ENCODE peak calls at places on chromosomes 7 and 10, in ten cellular contexts. I is HepG2, C is adrenal gland, R is heart left ventricle, N is transverse colon, H is body of pancreas, S is A549, G is HCT116, Z is IMR-90, U is ovary. B is an unnamed sample.

GRCh38 chr10:70296406-70296899 is 12.6 kb upstream of the NPFFR1 start:
- DNase-seq in I (no peak), C (peak; percentile 95), R (peak; percentile 92), N (peak; percentile 66), H (peak; percentile 95), S (peak; percentile 45), G (peak; percentile 44), Z (peak; percentile 89), U (peak; percentile 90), B (peak; percentile 88)

GRCh38 chr10:62844280-62845011 is 28.3 kb upstream of the EGR2 start:
- DNase-seq in I (no peak), C (no peak), R (no peak), N (no peak), H (no peak), S (no peak), G (no peak), Z (no peak), U (no peak), B (no peak)

GRCh38 chr7:65001291-65001814 is 5.1 kb downstream of the ERV3-1 start:
- DNase-seq in I (peak; percentile 49), C (no peak), R (no peak), N (no peak), H (no peak), S (no peak), G (no peak), Z (no peak), U (no peak), B (no peak)

GRCh38 chr7:26398436-26399308 is 107.0 kb downstream of the SNX10 start:
- DNase-seq in I (no peak), C (peak; percentile 75), R (peak; percentile 82), N (peak; percentile 68), H (peak; percentile 76), S (peak; percentile 37), G (no peak), Z (peak; percentile 18), U (peak; percentile 69), B (peak; percentile 93)

GRCh38 chr10:132918617-132919373 is 23.6 kb downstream of the CFAP46 start:
- DNase-seq in I (no peak), C (no peak), R (peak; percentile 39), N (no peak), H (no peak), S (no peak), G (no peak), Z (no peak), U (peak; percentile 29), B (peak; percentile 75)

GRCh38 chr10:30813872-30814471 is 184.4 kb upstream of the LYZL2 start:
- DNase-seq in I (no peak), C (no peak), R (no peak), N (no peak), H (no peak), S (no peak), G (no peak), Z (peak; percentile 85), U (no peak), B (no peak)

GRCh38 chr7:80591654-80592053 is 46.8 kb upstream of the CD36 start:
- DNase-seq in I (no peak), C (no peak), R (no peak), N (no peak), H (no peak), S (no peak), G (no peak), Z (no peak), U (no peak), B (no peak)

GRCh38 chr10:131943021-131943814 is 38.5 kb downstream of the BNIP3 start:
- DNase-seq in I (peak; percentile 15), C (peak; percentile 77), R (no peak), N (no peak), H (peak; percentile 80), S (peak; percentile 52), G (no peak), Z (no peak), U (peak; percentile 68), B (peak; percentile 72)

GRCh38 chr10:113086282-113086681 is 136.2 kb downstream of the TCF7L2 start:
- DNase-seq in I (peak; percentile 92), C (no peak), R (no peak), N (no peak), H (no peak), S (peak; percentile 76), G (no peak), Z (no peak), U (no peak), B (no peak)

GRCh38 chr7:17560516-17560915 is 262.1 kb downstream of the AHR start:
- DNase-seq in I (no peak), C (peak; percentile 4), R (no peak), N (no peak), H (no peak), S (peak; percentile 13), G (no peak), Z (peak; percentile 16), U (no peak), B (no peak)

GRCh38 chr7:92135100-92135429 is 788 bp upstream of the CYP51A1 start:
- DNase-seq in I (peak; percentile 40), C (peak; percentile 36), R (no peak), N (peak; percentile 20), H (peak; percentile 52), S (no peak), G (no peak), Z (no peak), U (no peak), B (no peak)

GRCh38 chr7:134789967-134790685 is 10.7 kb downstream of the CALD1 start:
- DNase-seq in I (no peak), C (no peak), R (no peak), N (no peak), H (no peak), S (no peak), G (no peak), Z (peak; percentile 76), U (no peak), B (no peak)

GRCh38 chr7:99393363-99394187 is 14.8 kb downstream of the PDAP1 start:
- DNase-seq in I (no peak), C (peak; percentile 57), R (peak; percentile 74), N (no peak), H (no peak), S (no peak), G (no peak), Z (no peak), U (peak; percentile 74), B (no peak)

GRCh38 chr7:133331861-133332260 is 79.0 kb downstream of the EXOC4 start:
- DNase-seq in I (no peak), C (no peak), R (no peak), N (no peak), H (no peak), S (no peak), G (no peak), Z (no peak), U (no peak), B (no peak)

GRCh38 chr7:38482521-38482920 is 148.7 kb downstream of the AMPH start:
- DNase-seq in I (no peak), C (no peak), R (no peak), N (no peak), H (no peak), S (no peak), G (no peak), Z (no peak), U (no peak), B (no peak)

GRCh38 chr7:44186736-44187135 is 2.5 kb downstream of the GCK start:
- DNase-seq in I (no peak), C (no peak), R (no peak), N (no peak), H (no peak), S (no peak), G (no peak), Z (no peak), U (no peak), B (no peak)
- TF ChIP-seq POLR2A in I (no peak), C (no peak), R (no peak), N (no peak), H (no peak), S (no peak), G (no peak), Z (no peak), U (no peak), B (no peak)

DNA sequence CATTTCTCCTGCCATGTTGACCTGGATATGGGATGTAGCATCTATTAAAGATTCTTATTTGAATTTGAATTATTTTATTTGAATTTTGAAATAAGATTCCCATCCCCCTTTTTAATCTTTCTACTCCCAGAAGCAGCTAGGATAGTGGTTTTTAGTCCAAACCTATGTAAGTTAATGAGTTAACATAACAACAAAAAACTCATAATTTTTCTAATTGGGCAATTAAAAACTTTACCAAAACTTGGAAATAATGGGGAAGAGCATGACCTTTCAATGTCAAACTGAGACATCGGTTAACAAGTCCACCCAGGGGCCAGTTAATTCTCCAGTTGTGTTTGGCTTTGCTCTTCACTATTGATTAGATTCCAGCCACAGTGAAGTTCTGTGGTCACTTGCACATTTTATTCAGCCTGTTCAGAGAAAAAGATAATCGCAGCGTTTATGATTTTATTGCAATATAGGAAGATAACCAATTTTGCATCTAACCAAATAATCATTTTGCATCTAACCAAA is 1.2 kb upstream of the FAM13C start:
- DNase-seq in I (no peak), C (no peak), R (no peak), N (no peak), H (no peak), S (no peak), G (no peak), Z (no peak), U (no peak), B (no peak)
- H3K4me3 ChIP-seq in I (no peak overlapping the region), C (no peak overlapping the region), R (peak overlapping the region; percentile 70), N (peak overlapping the region; percentile 54), H (no peak overlapping the region), S (peak overlapping the region; percentile 49), G (no peak overlapping the region), Z (no peak overlapping the region), U (no peak overlapping the region), B (no peak overlapping the region)

GRCh38 chr7:3069767-3070449 is 26.2 kb upstream of the CARD11 start:
- DNase-seq in I (no peak), C (no peak), R (no peak), N (no peak), H (no peak), S (no peak), G (no peak), Z (no peak), U (no peak), B (no peak)
- H3K4me1 ChIP-seq in I (no peaks in the 10 kb centered on the region), C (no peaks in the 10 kb centered on the region), R (no peaks in the 10 kb centered on the region), N (no peaks in the 10 kb centered on the region), H (peaks cover 3% of the 10 kb centered on the region), S (no peaks in the 10 kb centered on the region), G (no peaks in the 10 kb centered on the region), Z (no peaks in the 10 kb centered on the region), U (no peaks in the 10 kb centered on the region), B (peaks cover 37% of the 10 kb centered on the region)

GRCh38 chr7:6621195-6622128 is 6.1 kb downstream of the ZNF853 start:
- DNase-seq in I (no peak), C (no peak), R (no peak), N (no peak), H (no peak), S (no peak), G (no peak), Z (no peak), U (no peak), B (no peak)

GRCh38 chr7:6622129-6622710 is 6.8 kb downstream of the ZNF853 start:
- DNase-seq in I (no peak), C (no peak), R (no peak), N (no peak), H (no peak), S (no peak), G (no peak), Z (no peak), U (no peak), B (no peak)

GRCh38 chr7:6618621-6619020 is 3.2 kb downstream of the ZNF853 start:
- DNase-seq in I (no peak), C (no peak), R (no peak), N (no peak), H (no peak), S (no peak), G (no peak), Z (peak; percentile 39), U (no peak), B (no peak)

GRCh38 chr7:6616854-6617643 is 1.6 kb downstream of the ZNF853 start:
- DNase-seq in I (no peak), C (no peak), R (no peak), N (no peak), H (no peak), S (no peak), G (no peak), Z (no peak), U (no peak), B (no peak)

GRCh38 chr7:6619961-6620360 is 4.6 kb downstream of the ZNF853 start:
- DNase-seq in I (no peak), C (no peak), R (no peak), N (no peak), H (no peak), S (no peak), G (no peak), Z (no peak), U (no peak), B (no peak)
- TF ChIP-seq POLR2A in I (no peak), C (no peak), R (no peak), N (no peak), H (no peak), S (no peak), G (no peak), Z (no peak), U (no peak), B (no peak)